ENCODE peak calls at places on chromosome 22, in six cellular contexts. Q is B cell, K is NCI-H1092 treated with DMSO at 0.1 percent for 48 hours, B is tibial nerve, D is DMS153, P is mucosa of descending colon. G is an unnamed sample.

GRCh38 chr22:44398791-44399190 is 86.0 kb upstream of the SHISAL1 start:
- DNase-seq in Q (no peak), K (no peak), B (peak; percentile 5), D (no peak), P (no peak), G (no peak)

GRCh38 chr22:30636226-30637077 is 871 bp downstream of the SLC35E4 start:
- DNase-seq in Q (peak; percentile 30), K (no peak), B (no peak), D (no peak), P (peak; percentile 66), G (no peak)

GRCh38 chr22:23903328-23903971 is 9.3 kb downstream of the MIF start:
- DNase-seq in Q (no peak), K (no peak), B (no peak), D (no peak), P (no peak), G (no peak)

GRCh38 chr22:50112151-50113118 is 22.6 kb downstream of the MOV10L1 start:
- DNase-seq in Q (no peak), K (no peak), B (no peak), D (peak; percentile 20), P (no peak), G (no peak)

GRCh38 chr22:49142281-49142680 is 685.4 kb downstream of the BRD1 start:
- DNase-seq in Q (no peak), K (no peak), B (no peak), D (no peak), P (no peak), G (no peak)

GRCh38 chr22:33658775-33659174 is 261.5 kb downstream of the LARGE1 start:
- DNase-seq in Q (no peak), K (no peak), B (no peak), D (no peak), P (no peak), G (no peak)

GRCh38 chr22:36027960-36028645 is 521 bp downstream of the RBFOX2 start:
- DNase-seq in Q (peak; percentile 38), K (peak; percentile 33), B (no peak), D (no peak), P (no peak), G (peak; percentile 6)

GRCh38 chr22:38860291-38861169 is 11.5 kb downstream of the CBX6 start:
- DNase-seq in Q (no peak), K (no peak), B (no peak), D (no peak), P (no peak), G (no peak)

GRCh38 chr22:36252754-36253522 is at the start of gene APOL1:
- DNase-seq in Q (peak; percentile 63), K (no peak), B (no peak), D (no peak), P (peak; percentile 66), G (peak; percentile 40)

GRCh38 chr22:22201185-22201924 is 43.2 kb upstream of the VPREB1 start:
- DNase-seq in Q (peak; percentile 63), K (peak; percentile 57), B (no peak), D (no peak), P (peak; percentile 74), G (peak; percentile 69)

GRCh38 chr22:47806894-47807293 is 1044.4 kb downstream of the TBC1D22A start:
- DNase-seq in Q (no peak), K (no peak), B (no peak), D (no peak), P (no peak), G (no peak)

GRCh38 chr22:23767673-23768548 is at the start of gene CHCHD10:
- DNase-seq in Q (peak; percentile 86), K (peak; percentile 75), B (peak; percentile 60), D (peak; percentile 19), P (peak; percentile 92), G (peak; percentile 89)

GRCh38 chr22:43244385-43244784 is 57.5 kb upstream of the TTLL12 start:
- DNase-seq in Q (no peak), K (no peak), B (no peak), D (no peak), P (no peak), G (no peak)

GRCh38 chr22:20126284-20127029 is 5.1 kb upstream of the ZDHHC8 start:
- DNase-seq in Q (no peak), K (no peak), B (no peak), D (no peak), P (no peak), G (no peak)

GRCh38 chr22:30827646-30828045 is 133.0 kb downstream of the OSBP2 start:
- DNase-seq in Q (no peak), K (no peak), B (no peak), D (no peak), P (no peak), G (no peak)

GRCh38 chr22:39179841-39180335 is 27.4 kb upstream of the CBX7 start:
- DNase-seq in Q (no peak), K (no peak), B (no peak), D (no peak), P (no peak), G (no peak)

GRCh38 chr22:44776535-44777363 is 24.4 kb downstream of the ARHGAP8 start:
- DNase-seq in Q (no peak), K (no peak), B (no peak), D (no peak), P (peak; percentile 62), G (no peak)

GRCh38 chr22:44882226-44882905 is 127.4 kb downstream of the PHF21B start:
- DNase-seq in Q (no peak), K (no peak), B (no peak), D (no peak), P (no peak), G (no peak)